ENCODE peak calls at places on chromosomes 11 and 22, in four cellular contexts. G is GM12891, U is K562, A is GM12878. O is an unnamed sample.

GRCh38 chr11:5736396-5736795 is at the start of gene OR56B1:
- DNase-seq in U (no peak), A (no peak), G (no peak), O (no peak)

GRCh38 chr11:6418199-6418957 is 516 bp downstream of the APBB1 start:
- DNase-seq in G (no peak), U (no peak), A (no peak), O (no peak)

GRCh38 chr11:78432058-78432515 is 14.5 kb upstream of the GAB2 start:
- DNase-seq in U (no peak), G (no peak), A (no peak), O (no peak)

GRCh38 chr11:45021692-45022130 is 71.0 kb upstream of the TP53I11 start:
- DNase-seq in G (no peak), A (no peak), U (no peak), O (no peak)

GRCh38 chr11:74739546-74740270 is 8.5 kb upstream of the CHRDL2 start:
- DNase-seq in A (no peak), U (peak), G (peak), O (peak)

GRCh38 chr11:94218372-94218771 is 86.0 kb upstream of the IZUMO1R start:
- DNase-seq in G (no peak), A (no peak), U (no peak), O (no peak)

GRCh38 chr11:1106387-1106786 is 31.7 kb downstream of the MUC2 start:
- DNase-seq in U (no peak), G (no peak), A (no peak), O (no peak)

GRCh38 chr11:120816176-120816575 is 207.7 kb upstream of the TBCEL start:
- DNase-seq in A (no peak), G (no peak), U (no peak), O (no peak)

GRCh38 chr11:19827399-19828135 is 114.9 kb downstream of the NAV2 start:
- DNase-seq in G (no peak), A (no peak), U (no peak), O (no peak)

GRCh38 chr11:44634401-44635281 is 69.2 kb downstream of the CD82 start:
- DNase-seq in U (peak), A (no peak), G (no peak), O (no peak)

GRCh38 chr22:35835998-35836691 is 118.5 kb downstream of the APOL5 start:
- DNase-seq in G (no peak), U (no peak), A (no peak), O (no peak)

GRCh38 chr11:14458377-14458776 is 41.2 kb downstream of the COPB1 start:
- DNase-seq in U (no peak), G (no peak), A (no peak), O (no peak)

DNA sequence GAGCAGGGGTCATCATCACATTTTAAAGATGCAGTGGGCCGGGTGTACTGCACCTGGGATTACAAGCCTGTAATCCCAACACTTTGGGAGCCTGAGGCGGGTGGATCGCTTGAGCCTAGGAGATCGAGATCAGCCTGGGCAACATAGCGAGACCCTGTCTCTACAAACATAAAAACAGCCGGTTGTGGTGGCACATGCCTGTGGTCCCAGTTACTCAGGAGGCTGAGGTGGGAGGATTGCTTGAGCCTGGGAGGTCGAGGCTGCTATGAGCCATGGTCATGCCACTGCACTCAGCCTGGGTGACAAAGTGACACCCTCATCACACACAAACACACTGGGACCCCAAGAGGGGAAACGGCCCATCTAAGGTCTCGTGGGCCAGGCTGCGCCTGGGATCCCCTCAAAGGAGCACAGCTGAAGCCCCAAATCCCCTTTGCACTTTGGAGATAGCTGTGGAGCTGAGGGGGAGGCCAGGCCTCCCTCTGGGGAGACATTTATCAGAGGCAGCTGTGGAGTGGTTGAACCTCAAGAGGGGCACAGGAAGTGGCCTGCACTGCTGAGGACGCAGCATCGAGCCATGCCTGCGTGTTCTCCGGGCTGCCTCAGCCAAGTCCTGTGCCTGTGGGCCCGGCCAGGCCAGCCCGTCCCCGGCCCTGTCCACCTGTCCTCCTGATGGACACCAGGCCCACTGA is 27.5 kb downstream of the OSBPL5 start:
- DNase-seq in A (no peak), U (no peak), G (no peak), O (peak)
- TF ChIP-seq SPI1 in A (no peak), U (no peak), G (no peak), O (no peak)

DNA sequence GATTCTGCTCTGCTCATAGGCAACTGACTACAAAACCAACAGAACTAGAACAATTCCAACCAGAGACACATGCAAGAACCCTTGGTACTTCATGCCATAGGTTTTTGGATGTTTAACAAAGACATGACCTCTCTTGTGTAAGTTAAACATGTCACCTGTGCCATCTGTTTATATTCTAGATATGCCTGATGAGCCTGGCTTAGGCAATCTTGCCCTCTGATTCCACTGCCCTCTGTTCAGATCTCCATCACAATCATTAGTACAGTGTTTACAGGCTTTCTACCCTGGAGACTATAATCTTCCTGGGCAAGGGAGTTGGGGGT is 40.8 kb downstream of the ABTB2 start:
- DNase-seq in G (no peak), A (no peak), U (no peak), O (no peak)
- TF ChIP-seq SPI1 in G (no peak), A (no peak), U (no peak), O (no peak)

GRCh38 chr11:8268530-8269461 is 5.1 kb upstream of the LMO1 start:
- DNase-seq in A (no peak), U (no peak), G (no peak), O (no peak)

GRCh38 chr11:8269636-8270035 is 6.0 kb upstream of the LMO1 start:
- DNase-seq in G (no peak), A (no peak), U (no peak), O (no peak)

GRCh38 chr11:8267280-8267679 is 3.6 kb upstream of the LMO1 start:
- DNase-seq in G (no peak), U (no peak), A (no peak), O (no peak)

GRCh38 chr11:8266246-8267241 is 2.9 kb upstream of the LMO1 start:
- DNase-seq in G (no peak), A (no peak), U (no peak), O (no peak)

GRCh38 chr11:8267831-8268529 is 4.3 kb upstream of the LMO1 start:
- DNase-seq in G (no peak), U (no peak), A (no peak), O (no peak)
- TF ChIP-seq SPI1 in G (no peak), U (no peak), A (no peak), O (no peak)

GRCh38 chr22:20399866-20400605 is 6.1 kb downstream of the ZNF74 start:
- DNase-seq in A (no peak), U (peak), G (no peak), O (no peak)

GRCh38 chr22:20402960-20403778 is 9.2 kb downstream of the ZNF74 start:
- DNase-seq in G (no peak), A (no peak), U (peak), O (no peak)

GRCh38 chr22:20403779-20404140 is 9.8 kb downstream of the ZNF74 start:
- DNase-seq in A (no peak), U (peak), G (no peak), O (no peak)

GRCh38 chr22:20400606-20401375 is 6.8 kb downstream of the ZNF74 start:
- DNase-seq in G (no peak), U (peak), A (no peak), O (no peak)

GRCh38 chr22:20401376-20402020 is 7.5 kb downstream of the ZNF74 start:
- DNase-seq in U (peak), G (no peak), A (no peak), O (no peak)
- TF ChIP-seq SPI1 in U (no peak), G (no peak), A (no peak), O (no peak)

GRCh38 chr22:43231724-43232034 is 44.7 kb upstream of the TTLL12 start:
- DNase-seq in G (no peak), U (no peak), A (no peak), O (no peak)
- TF ChIP-seq SPI1 in G (no peak), U (no peak), A (no peak), O (no peak)

GRCh38 chr22:40746428-40747220 is 67.3 kb downstream of the MCHR1 start:
- DNase-seq in A (no peak), G (no peak), U (no peak), O (no peak)
- TF ChIP-seq SPI1 in A (no peak), G (no peak), U (no peak), O (no peak)

O was measured in HL-60.